ENCODE peak calls at places on chromosomes 4 and X, in seven cellular contexts. P is suprapubic skin, G is NB4, U is right lobe of liver, S is endothelial cell, Y is fibroblast of lung, J is GM20000. R is an unnamed sample.

GRCh38 chrX:49773993-49774392 is 55.1 kb upstream of the PAGE4 start:
- DNase-seq in P (no peak), G (no peak), U (no peak), S (no peak), Y (no peak), J (no peak), R (no peak)

GRCh38 chrX:70505451-70505841 is 60.8 kb downstream of the DLG3 start:
- DNase-seq in P (no peak), G (no peak), U (no peak), S (no peak), Y (no peak), J (no peak), R (no peak)

GRCh38 chr4:28686618-28687017 is 1826.0 kb downstream of the STIM2 start:
- DNase-seq in P (no peak), G (peak; percentile 66), U (no peak), S (peak; percentile 69), Y (peak; percentile 9), J (peak; percentile 6), R (peak; percentile 7)

GRCh38 chrX:45842207-45842900 is 641.7 kb upstream of the DIPK2B start:
- DNase-seq in P (no peak), G (no peak), U (no peak), S (no peak), Y (peak; percentile 38), J (no peak), R (no peak)

GRCh38 chr4:177239878-177240277 is 69.8 kb upstream of the NEIL3 start:
- DNase-seq in P (no peak), G (no peak), U (no peak), S (no peak), Y (peak; percentile 31), J (no peak), R (no peak)

GRCh38 chrX:74924449-74925209 is 623 bp downstream of the NEXMIF start:
- DNase-seq in P (peak; percentile 75), G (no peak), U (peak; percentile 56), S (peak; percentile 27), Y (peak; percentile 7), J (peak; percentile 46), R (peak; percentile 39)

GRCh38 chrX:17814557-17814956 is 46.5 kb downstream of the RAI2 start:
- DNase-seq in P (no peak), G (no peak), U (no peak), S (no peak), Y (peak; percentile 17), J (no peak), R (no peak)

GRCh38 chr4:110944501-110944900 is 321.6 kb upstream of the PITX2 start:
- DNase-seq in P (no peak), G (no peak), U (no peak), S (no peak), Y (no peak), J (no peak), R (no peak)

GRCh38 chr4:1305781-1306455 is 16.2 kb downstream of the MAEA start:
- DNase-seq in P (no peak), G (no peak), U (peak; percentile 27), S (no peak), Y (no peak), J (no peak), R (no peak)

GRCh38 chr4:48756689-48757220 is 23.3 kb downstream of the FRYL start:
- DNase-seq in P (no peak), G (no peak), U (no peak), S (no peak), Y (peak; percentile 44), J (no peak), R (no peak)

GRCh38 chr4:71231073-71231752 is 107.6 kb upstream of the SLC4A4 start:
- DNase-seq in P (peak; percentile 81), G (no peak), U (peak; percentile 94), S (no peak), Y (peak; percentile 66), J (no peak), R (no peak)

GRCh38 chrX:3638280-3638873 is 75.1 kb downstream of the PRKX start:
- DNase-seq in P (no peak), G (peak; percentile 41), U (no peak), S (peak; percentile 38), Y (peak; percentile 26), J (peak; percentile 12), R (peak; percentile 62)

GRCh38 chr4:26952891-26953290 is 92.2 kb downstream of the STIM2 start:
- DNase-seq in P (no peak), G (no peak), U (no peak), S (no peak), Y (no peak), J (no peak), R (no peak)

GRCh38 chr4:83370640-83370906 is 35.9 kb upstream of the HPSE start:
- DNase-seq in P (no peak), G (peak; percentile 61), U (no peak), S (no peak), Y (peak; percentile 51), J (no peak), R (no peak)

GRCh38 chr4:184288451-184289178 is 70.9 kb upstream of the ENPP6 start:
- DNase-seq in P (no peak), G (no peak), U (no peak), S (no peak), Y (no peak), J (peak; percentile 46), R (peak; percentile 63)

GRCh38 chr4:53043900-53044650 is 182.0 kb downstream of the RASL11B start:
- DNase-seq in P (no peak), G (no peak), U (no peak), S (no peak), Y (no peak), J (no peak), R (no peak)

GRCh38 chrX:147226801-147227200 is 412.3 kb upstream of the CXorf51A start:
- DNase-seq in P (no peak), G (no peak), U (no peak), S (no peak), Y (no peak), J (no peak), R (no peak)

GRCh38 chrX:118627084-118627758 is 100.2 kb upstream of the IL13RA1 start:
- DNase-seq in P (no peak), G (peak; percentile 59), U (no peak), S (no peak), Y (peak; percentile 2), J (no peak), R (no peak)
- TF ChIP-seq CTCF in P (no peak), G (peak; percentile 44), U (peak; percentile 60), S (no peak), Y (peak; percentile 28), J (peak; percentile 13), R (peak; percentile 16)

GRCh38 chr4:2365054-2365912 is 53.2 kb downstream of the ZFYVE28 start:
- DNase-seq in P (no peak), G (no peak), U (peak; percentile 54), S (no peak), Y (no peak), J (no peak), R (no peak)
- TF ChIP-seq CTCF in P (no peak), G (no peak), U (no peak), S (no peak), Y (no peak), J (no peak), R (no peak)

GRCh38 chrX:21982311-21982710 is 41.8 kb downstream of the SMS start:
- DNase-seq in P (no peak), G (no peak), U (no peak), S (no peak), Y (no peak), J (no peak), R (no peak)

GRCh38 chrX:21986596-21986995 is 45.5 kb upstream of the PHEX start:
- DNase-seq in P (no peak), G (no peak), U (no peak), S (no peak), Y (peak; percentile 57), J (no peak), R (no peak)

GRCh38 chrX:21989415-21989814 is 42.7 kb upstream of the PHEX start:
- DNase-seq in P (no peak), G (no peak), U (no peak), S (no peak), Y (no peak), J (peak; percentile 5), R (peak; percentile 29)

GRCh38 chrX:21990812-21991211 is 41.3 kb upstream of the PHEX start:
- DNase-seq in P (no peak), G (no peak), U (no peak), S (no peak), Y (no peak), J (no peak), R (no peak)

GRCh38 chrX:21985332-21985777 is 44.8 kb downstream of the SMS start:
- DNase-seq in P (no peak), G (peak; percentile 77), U (no peak), S (peak; percentile 56), Y (peak; percentile 66), J (peak; percentile 34), R (peak; percentile 66)
- TF ChIP-seq CTCF in P (peak; percentile 93), G (peak; percentile 76), U (peak; percentile 94), S (peak; percentile 74), Y (peak; percentile 77), J (peak; percentile 56), R (peak; percentile 59)

GRCh38 chr4:17574206-17574605 is 2.8 kb upstream of the LAP3 start:
- DNase-seq in P (no peak), G (no peak), U (no peak), S (no peak), Y (no peak), J (no peak), R (no peak)
- TF ChIP-seq CTCF in P (no peak), G (no peak), U (no peak), S (no peak), Y (no peak), J (no peak), R (no peak)

GRCh38 chrX:2450681-2451080 is 50.1 kb downstream of the DHRSX start:
- DNase-seq in P (no peak), G (no peak), U (no peak), S (no peak), Y (no peak), J (no peak), R (no peak)
- TF ChIP-seq CTCF in P (no peak), G (no peak), U (no peak), S (no peak), Y (no peak), J (no peak), R (no peak)

GRCh38 chrX:152028611-152029010 is 54.1 kb upstream of the GABRE start:
- DNase-seq in P (no peak), G (no peak), U (no peak), S (no peak), Y (no peak), J (no peak), R (no peak)
- TF ChIP-seq CTCF in P (no peak), G (no peak), U (no peak), S (no peak), Y (no peak), J (no peak), R (no peak)

GRCh38 chrX:7074135-7074907 is 73.2 kb upstream of the STS start:
- DNase-seq in P (no peak), G (no peak), U (no peak), S (no peak), Y (no peak), J (no peak), R (no peak)
- TF ChIP-seq CTCF in P (no peak), G (no peak), U (no peak), S (no peak), Y (peak; percentile 11), J (no peak), R (no peak)